ENCODE peak calls at places on chromosomes 6 and 20, in six cellular contexts. T, B, A, H, Q and R are unnamed samples.

GRCh38 chr20:35091808-35092523 is 641 bp downstream of the TRPC4AP start:
- DNase-seq in B (peak), A (no peak), T (peak), H (no peak), Q (no peak), R (peak)

GRCh38 chr20:57385940-57386339 is 5.3 kb upstream of the RBM38 start:
- DNase-seq in Q (no peak), H (no peak), B (peak), T (no peak), A (no peak), R (no peak)

GRCh38 chr6:101433141-101433540 is 39.6 kb downstream of the GRIK2 start:
- DNase-seq in B (no peak), T (no peak), Q (no peak), H (no peak), A (no peak), R (no peak)

GRCh38 chr6:1286972-1287600 is 24.8 kb upstream of the FOXQ1 start:
- DNase-seq in T (peak), B (no peak), A (no peak), H (peak), Q (peak), R (peak)

GRCh38 chr20:31989030-31989645 is 21.1 kb upstream of the CCM2L start:
- DNase-seq in A (no peak), T (no peak), H (no peak), Q (no peak), B (no peak), R (no peak)

GRCh38 chr6:44131880-44132279 is 4.5 kb downstream of the TMEM63B start:
- DNase-seq in Q (no peak), T (no peak), H (no peak), A (no peak), B (no peak), R (no peak)

GRCh38 chr6:19312291-19312978 is 524.7 kb upstream of the ID4 start:
- DNase-seq in B (no peak), Q (no peak), A (no peak), T (no peak), H (no peak), R (no peak)

GRCh38 chr20:3847419-3847940 is 846 bp downstream of the MAVS start:
- DNase-seq in Q (no peak), A (no peak), T (no peak), H (peak), B (no peak), R (peak)

GRCh38 chr6:20696676-20697075 is 162.4 kb downstream of the CDKAL1 start:
- DNase-seq in H (peak), Q (no peak), T (peak), B (no peak), A (no peak), R (peak)

GRCh38 chr20:44411020-44411756 is 55.7 kb downstream of the HNF4A start:
- DNase-seq in H (no peak), B (no peak), A (peak), T (no peak), Q (no peak), R (no peak)

GRCh38 chr20:17614812-17615644 is 45.2 kb downstream of the DSTN start:
- DNase-seq in H (no peak), T (no peak), A (peak), Q (no peak), B (peak), R (no peak)

GRCh38 chr6:168895102-168895812 is 358.4 kb downstream of the THBS2 start:
- DNase-seq in T (peak), Q (peak), A (no peak), H (peak), B (peak), R (peak)

GRCh38 chr6:14571728-14572127 is 454.2 kb downstream of the CD83 start:
- DNase-seq in A (no peak), B (no peak), Q (no peak), H (no peak), T (no peak), R (no peak)

GRCh38 chr20:58576590-58576944 is 61.4 kb upstream of the APCDD1L start:
- DNase-seq in B (no peak), T (no peak), H (no peak), Q (no peak), A (no peak), R (no peak)

GRCh38 chr6:111823831-111824607 is 49.2 kb downstream of the FYN start:
- DNase-seq in B (no peak), A (no peak), Q (no peak), T (peak), H (peak), R (peak)

GRCh38 chr6:57434944-57435343 is 117.5 kb downstream of the PRIM2 start:
- DNase-seq in B (no peak), H (no peak), Q (no peak), T (no peak), A (no peak), R (no peak)

GRCh38 chr6:79240509-79240908 is 6.0 kb upstream of the HMGN3 start:
- DNase-seq in Q (no peak), A (no peak), B (no peak), T (no peak), H (no peak), R (peak)

GRCh38 chr6:154962751-154963150 is 32.4 kb upstream of the TIAM2 start:
- DNase-seq in Q (no peak), T (peak), H (peak), B (no peak), A (no peak), R (peak)

GRCh38 chr6:112773217-112773616 is 426.1 kb downstream of the RFPL4B start:
- DNase-seq in Q (no peak), A (no peak), T (peak), H (peak), B (no peak), R (no peak)

GRCh38 chr6:160036790-160037206 is 67.9 kb downstream of the IGF2R start:
- DNase-seq in H (peak), B (no peak), T (peak), Q (no peak), A (no peak), R (no peak)

GRCh38 chr20:12660918-12661317 is 347.9 kb upstream of the SPTLC3 start:
- DNase-seq in H (no peak), A (no peak), Q (no peak), T (no peak), B (no peak), R (peak)

GRCh38 chr6:53928641-53929339 is 134.0 kb downstream of the LRRC1 start:
- DNase-seq in H (peak), B (no peak), T (peak), Q (peak), A (no peak), R (no peak)

GRCh38 chr6:25026723-25027122 is 91.0 kb upstream of the RIPOR2 start:
- DNase-seq in B (no peak), Q (no peak), H (no peak), T (no peak), A (no peak), R (no peak)

GRCh38 chr20:19349879-19350278 is 137.4 kb downstream of the SLC24A3 start:
- DNase-seq in A (no peak), H (no peak), T (no peak), Q (no peak), B (no peak), R (no peak)

GRCh38 chr6:27547157-27548075 is 74.5 kb upstream of the ZNF184 start:
- DNase-seq in B (no peak), A (no peak), T (peak), H (peak), Q (peak), R (peak)

GRCh38 chr6:55100729-55101128 is 73.6 kb upstream of the HCRTR2 start:
- DNase-seq in B (no peak), H (no peak), Q (no peak), T (no peak), A (no peak), R (no peak)

GRCh38 chr20:10077081-10077471 is 42.3 kb downstream of the ANKEF1 start:
- DNase-seq in B (no peak), Q (no peak), H (no peak), A (no peak), T (no peak), R (no peak)

GRCh38 chr6:38131527-38131965 is 312.0 kb downstream of the ZFAND3 start:
- DNase-seq in H (peak), B (no peak), Q (no peak), T (peak), A (no peak), R (peak)

GRCh38 chr20:44961024-44961866 is 1.0 kb upstream of the TOMM34 start:
- DNase-seq in H (no peak), T (peak), Q (no peak), A (no peak), B (no peak), R (no peak)

GRCh38 chr6:22082278-22082677 is 214.6 kb downstream of the PRL start:
- DNase-seq in A (no peak), T (peak), H (peak), Q (no peak), B (no peak), R (no peak)

DNA sequence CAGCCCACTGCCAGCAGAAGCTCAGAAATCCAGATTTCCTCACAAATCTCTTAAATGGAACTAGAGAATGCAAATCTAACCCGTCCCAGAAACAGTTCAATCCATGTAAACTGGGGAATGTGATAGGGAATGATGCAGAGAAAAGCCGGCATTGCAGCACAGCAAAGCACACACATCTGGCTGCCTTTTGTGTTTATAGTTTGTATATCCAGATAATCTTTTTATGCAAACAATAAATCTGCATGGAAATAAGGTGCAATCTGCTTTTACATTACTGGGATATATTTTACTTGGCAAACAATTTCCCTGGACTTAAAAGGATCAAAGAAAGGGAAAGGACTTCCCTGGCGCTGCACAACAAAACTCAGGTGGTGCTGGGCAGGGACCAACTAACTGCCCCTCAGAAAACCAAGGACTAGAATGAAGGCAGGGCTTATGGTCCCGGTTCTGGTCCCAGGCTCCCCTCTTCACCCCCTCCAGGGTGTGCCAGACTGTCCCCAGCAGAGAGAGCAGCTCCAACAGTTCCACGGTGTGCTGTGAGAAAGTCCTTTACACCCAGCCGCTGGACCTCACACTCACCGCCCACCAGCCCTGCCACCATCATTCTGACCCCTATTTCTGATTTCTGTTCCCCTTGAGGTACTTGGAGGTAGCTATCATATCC is 2.7 kb downstream of the PXDC1 start:
- DNase-seq in H (no peak), Q (no peak), B (no peak), A (no peak), T (peak), R (no peak)
- H3K4me3 ChIP-seq in H (peak), Q (no peak), B (peak), A (peak), T (peak), R (peak)

GRCh38 chr20:46089338-46090094 is at the start of gene NCOA5:
- DNase-seq in A (peak), Q (peak), B (peak), H (peak), T (peak), R (peak)

GRCh38 chr20:46090095-46090388 is 280 bp upstream of the NCOA5 start:
- DNase-seq in B (no peak), H (no peak), T (no peak), A (no peak), Q (no peak), R (no peak)

GRCh38 chr20:46089076-46089337 is 755 bp downstream of the NCOA5 start:
- DNase-seq in H (no peak), T (peak), A (no peak), B (no peak), Q (no peak), R (no peak)

GRCh38 chr20:46088409-46089075 is 1.2 kb downstream of the NCOA5 start:
- DNase-seq in A (no peak), H (no peak), B (no peak), Q (no peak), T (peak), R (peak)

DNA sequence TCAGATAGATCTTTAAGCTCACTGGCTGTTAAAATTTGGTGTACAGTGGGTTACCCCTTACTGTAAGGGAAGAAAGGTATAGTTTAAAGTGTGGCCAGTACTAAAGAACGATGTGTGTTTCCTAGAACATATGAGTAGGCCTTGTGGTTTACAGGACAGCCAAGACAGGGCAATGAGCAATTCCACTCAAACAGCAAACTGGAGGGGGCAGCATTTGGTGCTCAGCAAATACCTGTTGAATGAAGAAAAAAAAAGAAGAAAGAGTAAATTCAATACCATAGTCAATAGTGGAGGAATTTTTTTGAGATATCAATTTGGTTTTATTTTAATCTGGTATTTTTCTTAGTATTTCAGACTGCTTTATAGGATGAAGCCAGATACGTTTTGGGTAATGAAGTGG is 3.8 kb upstream of the NCOA5 start:
- DNase-seq in H (no peak), T (no peak), A (no peak), Q (no peak), B (no peak), R (no peak)
- TF ChIP-seq CTCF in H (no peak), T (no peak), A (no peak), Q (no peak), B (no peak), R (peak)

GRCh38 chr20:51424270-51425041 is 118.1 kb downstream of the NFATC2 start:
- DNase-seq in A (no peak), T (no peak), Q (no peak), H (no peak), B (no peak), R (no peak)

GRCh38 chr20:51422912-51423667 is 119.4 kb downstream of the NFATC2 start:
- DNase-seq in T (no peak), A (no peak), Q (no peak), B (no peak), H (no peak), R (no peak)

GRCh38 chr20:51420805-51421204 is 121.7 kb downstream of the NFATC2 start:
- DNase-seq in A (no peak), T (no peak), H (no peak), B (no peak), Q (no peak), R (no peak)

GRCh38 chr20:51425347-51426106 is 117.0 kb downstream of the NFATC2 start:
- DNase-seq in H (no peak), Q (no peak), A (peak), T (no peak), B (no peak), R (no peak)

GRCh38 chr20:51423810-51424209 is 118.7 kb downstream of the NFATC2 start:
- DNase-seq in A (no peak), T (no peak), Q (no peak), H (no peak), B (no peak), R (no peak)
- H3K4me3 ChIP-seq in A (no peak), T (no peak), Q (no peak), H (no peak), B (no peak), R (no peak)

DNA sequence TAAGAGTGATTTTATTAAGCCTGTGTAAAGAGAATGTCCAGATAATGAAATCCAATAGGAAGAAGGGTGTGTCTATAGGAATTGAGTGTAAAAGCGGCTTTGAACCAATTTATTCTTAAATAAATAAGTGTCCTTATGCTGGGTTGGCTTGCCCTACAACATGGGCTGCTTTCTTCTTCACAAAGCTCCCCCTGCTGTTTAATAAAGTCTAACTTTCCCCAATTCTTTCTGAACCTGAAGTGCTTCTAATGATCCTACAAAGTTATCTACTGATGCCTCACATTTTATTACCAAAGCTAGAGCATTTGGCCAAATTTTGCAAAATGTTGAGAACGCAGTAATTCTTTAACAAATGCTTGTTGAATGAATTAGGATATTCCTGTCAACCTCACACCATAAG is 36.3 kb upstream of the SIRT5 start:
- DNase-seq in B (no peak), Q (peak), A (no peak), T (peak), H (peak), R (peak)
- TF ChIP-seq CTCF in B (peak), Q (peak), A (peak), T (peak), H (peak), R (peak)

GRCh38 chr20:63956664-63957003 is 418 bp upstream of the UCKL1 start:
- DNase-seq in Q (no peak), A (no peak), H (no peak), T (no peak), B (no peak), R (no peak)

GRCh38 chr20:63958964-63959698 is 2.9 kb upstream of the UCKL1 start:
- DNase-seq in T (no peak), H (no peak), A (peak), B (no peak), Q (no peak), R (no peak)

GRCh38 chr20:63957004-63957689 is 931 bp upstream of the UCKL1 start:
- DNase-seq in B (peak), T (peak), A (peak), H (peak), Q (peak), R (peak)

GRCh38 chr20:63958471-63958870 is 2.3 kb upstream of the UCKL1 start:
- DNase-seq in H (no peak), B (no peak), T (no peak), A (no peak), Q (no peak), R (no peak)

DNA sequence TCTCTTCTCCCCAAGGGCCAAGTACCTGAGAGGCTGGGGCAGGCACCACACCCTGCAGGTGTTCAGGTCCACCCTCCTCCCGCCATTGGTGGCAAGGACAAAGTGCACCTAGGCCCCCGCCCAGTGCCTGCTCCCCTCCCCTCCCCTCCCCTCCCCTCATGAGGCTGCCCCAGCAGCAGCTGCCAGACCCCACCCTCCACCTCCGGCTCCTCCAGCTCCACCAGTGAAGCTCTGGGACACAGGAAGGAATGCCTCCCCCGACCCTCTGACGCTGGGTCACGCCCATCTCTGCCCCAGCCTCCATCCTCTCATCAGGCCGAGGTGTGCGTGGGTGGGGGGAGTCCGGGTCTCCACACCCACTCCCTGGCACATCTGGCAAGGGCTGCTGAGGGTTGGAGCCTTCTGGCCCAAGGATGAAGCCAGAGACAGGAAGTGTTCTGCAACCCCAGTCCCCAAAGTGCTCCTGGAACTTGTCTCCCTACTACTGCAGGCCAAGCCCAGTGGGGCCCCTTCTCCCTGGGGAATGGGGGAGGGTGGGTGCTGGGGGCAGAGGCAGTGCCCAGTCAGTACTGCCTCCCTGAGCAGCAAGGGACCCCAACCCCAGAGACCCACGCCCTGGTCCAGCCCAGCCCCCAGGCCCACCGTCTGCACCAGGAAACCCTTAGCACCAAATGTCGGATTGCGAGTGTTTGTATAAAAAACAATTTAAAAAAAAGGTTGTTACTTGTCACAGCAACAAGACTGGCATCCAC is 1.6 kb upstream of the UCKL1 start:
- DNase-seq in A (peak), H (no peak), B (peak), T (peak), Q (peak), R (no peak)
- H3K4me3 ChIP-seq in A (no peak), H (no peak), B (peak), T (no peak), Q (peak), R (no peak)

GRCh38 chr6:157323924-157324276 is 581 bp upstream of the TMEM242 start:
- DNase-seq in T (peak), H (peak), A (peak), B (peak), Q (peak), R (peak)
- TF ChIP-seq CTCF in T (peak), H (no peak), A (no peak), B (no peak), Q (no peak), R (peak)

GRCh38 chr6:108944707-108945685 is 96.8 kb downstream of the ARMC2 start:
- DNase-seq in A (no peak), T (peak), B (peak), Q (no peak), H (peak), R (peak)
- H3K4me3 ChIP-seq in A (peak), T (no peak), B (peak), Q (no peak), H (peak), R (no peak)

GRCh38 chr6:24004659-24005058 is 121.4 kb upstream of the NRSN1 start:
- DNase-seq in A (no peak), Q (no peak), H (no peak), B (no peak), T (no peak), R (peak)
- TF ChIP-seq CTCF in A (no peak), Q (no peak), H (no peak), B (no peak), T (no peak), R (no peak)

GRCh38 chr6:43097098-43097489 is 21.0 kb downstream of the PTK7 start:
- DNase-seq in H (no peak), B (no peak), Q (no peak), A (no peak), T (no peak), R (no peak)
- H3K4me3 ChIP-seq in H (no peak), B (no peak), Q (no peak), A (no peak), T (no peak), R (no peak)